ENCODE peak calls at places on chromosomes 5 and 9, in ten cellular contexts. R, V, U, Z, M, P, O, B, C and Y are unnamed samples.

GRCh38 chr5:145859451-145859850 is 13.4 kb downstream of the GRXCR2 start:
- DNase-seq in R (no peak), V (no peak), U (no peak), Z (no peak), M (no peak), P (no peak), O (peak; percentile 60), B (no peak), C (no peak), Y (no peak)

GRCh38 chr9:27787941-27788340 is 214.7 kb upstream of the C9orf72 start:
- DNase-seq in R (no peak), V (no peak), U (no peak), Z (no peak), M (no peak), P (no peak), O (no peak), B (no peak), C (no peak), Y (no peak)

GRCh38 chr9:23590601-23591000 is 235.4 kb downstream of the ELAVL2 start:
- DNase-seq in R (no peak), V (no peak), U (no peak), Z (no peak), M (no peak), P (no peak), O (no peak), B (peak; percentile 53), C (no peak), Y (peak; percentile 26)

GRCh38 chr5:99037668-99038067 is 108.9 kb upstream of the CHD1 start:
- DNase-seq in R (no peak), V (no peak), U (no peak), Z (peak; percentile 75), M (no peak), P (peak; percentile 50), O (peak; percentile 14), B (peak; percentile 80), C (no peak), Y (peak; percentile 13)

GRCh38 chr5:77843570-77844407 is 67.7 kb upstream of the TBCA start:
- DNase-seq in R (no peak), V (no peak), U (no peak), Z (no peak), M (no peak), P (no peak), O (peak; percentile 54), B (no peak), C (no peak), Y (no peak)

GRCh38 chr9:35229066-35229778 is 67.4 kb downstream of the UNC13B start:
- DNase-seq in R (no peak), V (no peak), U (no peak), Z (no peak), M (no peak), P (no peak), O (peak; percentile 64), B (no peak), C (no peak), Y (no peak)

GRCh38 chr5:92492908-92493307 is 1088.1 kb downstream of the NR2F1-AS1 start:
- DNase-seq in R (no peak), V (no peak), U (no peak), Z (no peak), M (no peak), P (no peak), O (peak; percentile 15), B (no peak), C (no peak), Y (no peak)

GRCh38 chr5:21397693-21398092 is 1409.7 kb upstream of the CDH18 start:
- DNase-seq in R (no peak), V (no peak), U (no peak), Z (no peak), M (no peak), P (no peak), O (no peak), B (no peak), C (no peak), Y (no peak)

GRCh38 chr9:36864491-36865410 is 169.3 kb downstream of the PAX5 start:
- DNase-seq in R (no peak), V (no peak), U (no peak), Z (no peak), M (peak; percentile 64), P (no peak), O (peak; percentile 56), B (no peak), C (no peak), Y (no peak)

GRCh38 chr9:72396247-72397091 is 31.5 kb upstream of the ZFAND5 start:
- DNase-seq in R (no peak), V (no peak), U (peak; percentile 68), Z (peak; percentile 58), M (no peak), P (no peak), O (no peak), B (no peak), C (no peak), Y (peak; percentile 31)